ENCODE peak calls at places on chromosomes 12 and 14, in seven cellular contexts. One of them, this sample, is unnamed.

GRCh38 chr12:54988402-54989054 is 4.0 kb upstream of the TESPA1 start:
- DNase-seq in stomach: peak
- DNase-seq in fibroblast of lung: peak
- DNase-seq in coronary artery: no peak
- DNase-seq in CD8-positive, alpha-beta T cell: no peak
- DNase-seq in PC-9: no peak
- DNase-seq in Peyer's patch: peak
- DNase-seq in this sample: peak

GRCh38 chr14:101102875-101103274 is 199.4 kb upstream of the RTL1 start:
- DNase-seq in stomach: no peak
- DNase-seq in fibroblast of lung: peak
- DNase-seq in coronary artery: no peak
- DNase-seq in CD8-positive, alpha-beta T cell: peak
- DNase-seq in PC-9: no peak
- DNase-seq in Peyer's patch: peak
- DNase-seq in this sample: no peak

GRCh38 chr12:91422811-91423210 is 240.2 kb upstream of the DCN start:
- DNase-seq in stomach: no peak
- DNase-seq in fibroblast of lung: no peak
- DNase-seq in coronary artery: no peak
- DNase-seq in CD8-positive, alpha-beta T cell: no peak
- DNase-seq in PC-9: peak
- DNase-seq in Peyer's patch: no peak
- DNase-seq in this sample: no peak

GRCh38 chr12:89020689-89021088 is 331.6 kb downstream of the DUSP6 start:
- DNase-seq in stomach: no peak
- DNase-seq in fibroblast of lung: no peak
- DNase-seq in coronary artery: no peak
- DNase-seq in CD8-positive, alpha-beta T cell: no peak
- DNase-seq in PC-9: no peak
- DNase-seq in Peyer's patch: no peak
- DNase-seq in this sample: no peak

GRCh38 chr14:29724991-29725390 is 202.7 kb downstream of the PRKD1 start:
- DNase-seq in stomach: no peak
- DNase-seq in fibroblast of lung: peak
- DNase-seq in coronary artery: no peak
- DNase-seq in CD8-positive, alpha-beta T cell: no peak
- DNase-seq in PC-9: no peak
- DNase-seq in Peyer's patch: no peak
- DNase-seq in this sample: no peak

GRCh38 chr14:51575225-51576111 is 76.2 kb upstream of the FRMD6 start:
- DNase-seq in stomach: no peak
- DNase-seq in fibroblast of lung: no peak
- DNase-seq in coronary artery: no peak
- DNase-seq in CD8-positive, alpha-beta T cell: no peak
- DNase-seq in PC-9: no peak
- DNase-seq in Peyer's patch: no peak
- DNase-seq in this sample: no peak

GRCh38 chr12:117933545-117933944 is 35.2 kb downstream of the KSR2 start:
- DNase-seq in stomach: no peak
- DNase-seq in fibroblast of lung: no peak
- DNase-seq in coronary artery: no peak
- DNase-seq in CD8-positive, alpha-beta T cell: no peak
- DNase-seq in PC-9: no peak
- DNase-seq in Peyer's patch: no peak
- DNase-seq in this sample: no peak

GRCh38 chr12:116145451-116145850 is 132.0 kb downstream of the MED13L start:
- DNase-seq in stomach: no peak
- DNase-seq in fibroblast of lung: no peak
- DNase-seq in coronary artery: no peak
- DNase-seq in CD8-positive, alpha-beta T cell: no peak
- DNase-seq in PC-9: no peak
- DNase-seq in Peyer's patch: no peak
- DNase-seq in this sample: no peak

GRCh38 chr12:34396861-34397590 is 374.7 kb downstream of the ALG10 start:
- DNase-seq in stomach: peak
- DNase-seq in fibroblast of lung: no peak
- DNase-seq in coronary artery: peak
- DNase-seq in CD8-positive, alpha-beta T cell: peak
- DNase-seq in PC-9: no peak
- DNase-seq in Peyer's patch: no peak
- DNase-seq in this sample: no peak

GRCh38 chr12:46403732-46404097 is 31.1 kb upstream of the SLC38A2 start:
- DNase-seq in stomach: no peak
- DNase-seq in fibroblast of lung: no peak
- DNase-seq in coronary artery: no peak
- DNase-seq in CD8-positive, alpha-beta T cell: no peak
- DNase-seq in PC-9: no peak
- DNase-seq in Peyer's patch: no peak
- DNase-seq in this sample: no peak

GRCh38 chr14:21703357-21704339 is 30.0 kb upstream of the OR4E1 start:
- DNase-seq in stomach: no peak
- DNase-seq in fibroblast of lung: no peak
- DNase-seq in coronary artery: no peak
- DNase-seq in CD8-positive, alpha-beta T cell: no peak
- DNase-seq in PC-9: no peak
- DNase-seq in Peyer's patch: no peak
- DNase-seq in this sample: no peak

GRCh38 chr14:95319312-95320075 is at the start of gene CLMN:
- DNase-seq in stomach: peak
- DNase-seq in fibroblast of lung: peak
- DNase-seq in coronary artery: no peak
- DNase-seq in CD8-positive, alpha-beta T cell: peak
- DNase-seq in PC-9: no peak
- DNase-seq in Peyer's patch: peak
- DNase-seq in this sample: peak
- H3K27ac ChIP-seq in stomach: peak
- H3K27ac ChIP-seq in fibroblast of lung: no peak
- H3K27ac ChIP-seq in coronary artery: peak
- H3K27ac ChIP-seq in CD8-positive, alpha-beta T cell: no peak
- H3K27ac ChIP-seq in PC-9: peak
- H3K27ac ChIP-seq in Peyer's patch: peak
- H3K27ac ChIP-seq in this sample: peak

DNA sequence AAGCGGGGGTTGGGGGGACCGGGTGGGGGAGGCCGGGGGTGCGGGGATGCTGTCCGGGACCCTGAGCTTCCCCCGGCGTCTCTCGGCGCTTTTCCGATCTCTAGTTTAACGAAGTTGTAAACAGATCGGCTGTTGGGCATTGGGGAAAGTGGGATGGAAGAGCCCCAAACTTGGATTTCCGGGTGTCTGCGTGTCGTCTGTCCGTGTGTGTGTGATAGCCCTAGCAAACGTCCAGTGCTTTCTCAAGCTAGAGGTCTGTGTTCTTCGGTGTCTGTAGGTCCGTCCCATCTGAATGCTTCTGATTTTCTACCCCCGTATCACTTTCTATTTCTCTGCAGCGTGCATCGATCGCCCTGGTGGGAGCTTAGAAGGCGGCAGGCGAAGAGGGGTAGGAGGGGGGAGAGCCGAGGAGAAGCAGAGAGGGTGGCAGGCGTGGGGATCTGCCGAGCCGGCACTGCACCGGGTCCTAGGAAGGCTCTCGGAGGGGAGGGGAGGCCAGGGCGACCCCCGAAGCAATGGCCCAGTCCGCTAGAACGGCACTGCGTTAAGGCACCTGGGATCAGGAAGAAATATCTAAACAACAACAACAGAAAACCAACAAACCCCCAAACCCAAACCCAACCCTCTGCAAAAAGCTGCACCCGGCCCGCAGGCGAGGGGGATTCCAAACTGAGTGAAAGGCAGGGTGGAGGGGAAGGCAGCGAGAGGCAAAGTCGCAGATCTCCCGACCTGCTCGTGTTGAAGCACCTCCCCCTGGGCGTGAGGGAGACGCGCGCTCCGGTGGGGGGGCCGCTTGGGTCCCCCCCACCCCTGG is 1.0 kb downstream of the KCNA1 start:
- DNase-seq in stomach: no peak
- DNase-seq in fibroblast of lung: no peak
- DNase-seq in coronary artery: no peak
- DNase-seq in CD8-positive, alpha-beta T cell: no peak
- DNase-seq in PC-9: no peak
- DNase-seq in Peyer's patch: no peak
- DNase-seq in this sample: no peak
- H3K27ac ChIP-seq in stomach: no peak
- H3K27ac ChIP-seq in fibroblast of lung: no peak
- H3K27ac ChIP-seq in coronary artery: no peak
- H3K27ac ChIP-seq in CD8-positive, alpha-beta T cell: no peak
- H3K27ac ChIP-seq in PC-9: no peak
- H3K27ac ChIP-seq in Peyer's patch: no peak
- H3K27ac ChIP-seq in this sample: no peak

GRCh38 chr14:59675394-59675793 is 98.8 kb upstream of the CCDC175 start:
- DNase-seq in stomach: no peak
- DNase-seq in fibroblast of lung: no peak
- DNase-seq in coronary artery: no peak
- DNase-seq in CD8-positive, alpha-beta T cell: no peak
- DNase-seq in PC-9: no peak
- DNase-seq in Peyer's patch: no peak
- DNase-seq in this sample: no peak

GRCh38 chr14:59679872-59680271 is 103.3 kb upstream of the CCDC175 start:
- DNase-seq in stomach: no peak
- DNase-seq in fibroblast of lung: peak
- DNase-seq in coronary artery: no peak
- DNase-seq in CD8-positive, alpha-beta T cell: no peak
- DNase-seq in PC-9: no peak
- DNase-seq in Peyer's patch: no peak
- DNase-seq in this sample: no peak

GRCh38 chr14:59677771-59678211 is 101.2 kb upstream of the CCDC175 start:
- DNase-seq in stomach: no peak
- DNase-seq in fibroblast of lung: peak
- DNase-seq in coronary artery: peak
- DNase-seq in CD8-positive, alpha-beta T cell: no peak
- DNase-seq in PC-9: no peak
- DNase-seq in Peyer's patch: no peak
- DNase-seq in this sample: no peak

GRCh38 chr14:59678352-59678751 is 101.7 kb upstream of the CCDC175 start:
- DNase-seq in stomach: no peak
- DNase-seq in fibroblast of lung: no peak
- DNase-seq in coronary artery: no peak
- DNase-seq in CD8-positive, alpha-beta T cell: no peak
- DNase-seq in PC-9: no peak
- DNase-seq in Peyer's patch: no peak
- DNase-seq in this sample: no peak
- H3K27ac ChIP-seq in stomach: no peak
- H3K27ac ChIP-seq in fibroblast of lung: no peak
- H3K27ac ChIP-seq in coronary artery: peak
- H3K27ac ChIP-seq in CD8-positive, alpha-beta T cell: no peak
- H3K27ac ChIP-seq in PC-9: no peak
- H3K27ac ChIP-seq in Peyer's patch: no peak
- H3K27ac ChIP-seq in this sample: no peak

GRCh38 chr12:79847417-79847816 is 87.5 kb downstream of the PPP1R12A start:
- DNase-seq in stomach: no peak
- DNase-seq in fibroblast of lung: no peak
- DNase-seq in coronary artery: no peak
- DNase-seq in CD8-positive, alpha-beta T cell: no peak
- DNase-seq in PC-9: no peak
- DNase-seq in Peyer's patch: no peak
- DNase-seq in this sample: no peak
- H3K27ac ChIP-seq in stomach: no peak
- H3K27ac ChIP-seq in fibroblast of lung: no peak
- H3K27ac ChIP-seq in coronary artery: no peak
- H3K27ac ChIP-seq in CD8-positive, alpha-beta T cell: no peak
- H3K27ac ChIP-seq in PC-9: no peak
- H3K27ac ChIP-seq in Peyer's patch: no peak
- H3K27ac ChIP-seq in this sample: no peak

GRCh38 chr14:74444866-74445265 is 18.9 kb upstream of the SYNDIG1L start:
- DNase-seq in stomach: no peak
- DNase-seq in fibroblast of lung: no peak
- DNase-seq in coronary artery: peak
- DNase-seq in CD8-positive, alpha-beta T cell: no peak
- DNase-seq in PC-9: no peak
- DNase-seq in Peyer's patch: no peak
- DNase-seq in this sample: no peak
- H3K27ac ChIP-seq in stomach: no peak
- H3K27ac ChIP-seq in fibroblast of lung: no peak
- H3K27ac ChIP-seq in coronary artery: no peak
- H3K27ac ChIP-seq in CD8-positive, alpha-beta T cell: no peak
- H3K27ac ChIP-seq in PC-9: no peak
- H3K27ac ChIP-seq in Peyer's patch: no peak
- H3K27ac ChIP-seq in this sample: no peak

DNA sequence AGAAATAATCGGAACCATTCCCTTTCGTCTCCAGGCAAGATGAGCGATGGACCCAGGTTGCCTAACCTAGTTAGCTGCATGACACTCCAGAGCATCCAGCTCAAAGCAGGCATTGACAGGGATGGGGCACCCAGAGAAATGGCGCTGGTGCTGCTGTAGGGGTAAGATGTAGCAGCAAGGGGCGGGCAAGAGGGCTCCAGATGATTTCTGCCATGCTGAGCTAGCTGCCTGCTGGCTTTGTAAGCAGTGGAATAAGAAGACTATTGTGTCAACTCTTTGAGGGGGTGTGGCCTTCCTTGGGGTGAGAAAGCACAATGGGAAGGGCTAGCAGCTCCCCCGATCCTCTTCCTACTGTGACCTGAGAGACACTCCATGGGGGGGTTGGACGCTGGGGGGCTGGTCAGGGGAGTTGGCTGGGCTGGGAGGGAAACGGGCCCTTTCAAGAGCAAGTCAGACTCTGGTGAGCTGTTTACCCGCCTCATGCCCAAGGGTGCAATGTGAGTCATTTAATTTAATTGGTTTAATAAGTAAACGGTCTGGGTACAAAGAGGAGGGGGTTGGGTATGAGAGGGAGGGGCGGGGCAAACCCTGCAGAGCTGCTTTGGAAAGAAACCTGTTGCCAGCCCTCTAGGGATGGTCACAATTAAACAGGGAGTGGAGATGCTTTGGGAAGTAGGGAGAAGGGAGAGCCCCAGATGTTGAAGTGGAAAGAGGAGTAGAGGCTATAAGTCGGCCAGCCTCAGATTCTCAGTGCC is 50.5 kb downstream of the B4GALNT3 start:
- DNase-seq in stomach: peak
- DNase-seq in fibroblast of lung: no peak
- DNase-seq in coronary artery: no peak
- DNase-seq in CD8-positive, alpha-beta T cell: no peak
- DNase-seq in PC-9: peak
- DNase-seq in Peyer's patch: peak
- DNase-seq in this sample: peak
- H3K27ac ChIP-seq in stomach: peak
- H3K27ac ChIP-seq in fibroblast of lung: no peak
- H3K27ac ChIP-seq in coronary artery: no peak
- H3K27ac ChIP-seq in CD8-positive, alpha-beta T cell: no peak
- H3K27ac ChIP-seq in PC-9: peak
- H3K27ac ChIP-seq in Peyer's patch: no peak
- H3K27ac ChIP-seq in this sample: peak

GRCh38 chr12:42511656-42512055 is 77.9 kb downstream of the PRICKLE1 start:
- DNase-seq in stomach: no peak
- DNase-seq in fibroblast of lung: no peak
- DNase-seq in coronary artery: no peak
- DNase-seq in CD8-positive, alpha-beta T cell: no peak
- DNase-seq in PC-9: no peak
- DNase-seq in Peyer's patch: no peak
- DNase-seq in this sample: no peak

GRCh38 chr12:42507031-42507430 is 82.5 kb downstream of the PRICKLE1 start:
- DNase-seq in stomach: no peak
- DNase-seq in fibroblast of lung: no peak
- DNase-seq in coronary artery: no peak
- DNase-seq in CD8-positive, alpha-beta T cell: no peak
- DNase-seq in PC-9: no peak
- DNase-seq in Peyer's patch: no peak
- DNase-seq in this sample: no peak

GRCh38 chr12:42510823-42511222 is 78.7 kb downstream of the PRICKLE1 start:
- DNase-seq in stomach: no peak
- DNase-seq in fibroblast of lung: no peak
- DNase-seq in coronary artery: no peak
- DNase-seq in CD8-positive, alpha-beta T cell: no peak
- DNase-seq in PC-9: no peak
- DNase-seq in Peyer's patch: no peak
- DNase-seq in this sample: no peak

GRCh38 chr12:42507589-42507988 is 82.0 kb downstream of the PRICKLE1 start:
- DNase-seq in stomach: no peak
- DNase-seq in fibroblast of lung: no peak
- DNase-seq in coronary artery: no peak
- DNase-seq in CD8-positive, alpha-beta T cell: no peak
- DNase-seq in PC-9: no peak
- DNase-seq in Peyer's patch: no peak
- DNase-seq in this sample: no peak

GRCh38 chr12:42508913-42509312 is 80.6 kb downstream of the PRICKLE1 start:
- DNase-seq in stomach: no peak
- DNase-seq in fibroblast of lung: no peak
- DNase-seq in coronary artery: no peak
- DNase-seq in CD8-positive, alpha-beta T cell: no peak
- DNase-seq in PC-9: no peak
- DNase-seq in Peyer's patch: no peak
- DNase-seq in this sample: no peak
- H3K27ac ChIP-seq in stomach: no peak
- H3K27ac ChIP-seq in fibroblast of lung: no peak
- H3K27ac ChIP-seq in coronary artery: no peak
- H3K27ac ChIP-seq in CD8-positive, alpha-beta T cell: no peak
- H3K27ac ChIP-seq in PC-9: no peak
- H3K27ac ChIP-seq in Peyer's patch: no peak
- H3K27ac ChIP-seq in this sample: no peak